ENCODE peak calls at places on chromosomes 1 and 21, in four cellular contexts. A is CD4-positive, alpha-beta T cell; B is left ventricle myocardium inferior; U is lower lobe of right lung. N is an unnamed sample.

GRCh38 chr1:117967472-117967871 is 37.9 kb downstream of the WDR3 start:
- DNase-seq in A (no peak), U (no peak), B (no peak), N (peak)

GRCh38 chr21:36310016-36310415 is 10.0 kb upstream of the MORC3 start:
- DNase-seq in U (no peak), A (no peak), B (no peak), N (no peak)

GRCh38 chr1:77779529-77780281 is at the start of gene MIGA1:
- DNase-seq in U (peak), A (peak), B (peak), N (peak)

GRCh38 chr1:6757719-6758435 is 27.4 kb upstream of the CAMTA1 start:
- DNase-seq in U (no peak), B (no peak), A (no peak), N (peak)

GRCh38 chr1:39754906-39755504 is 16.1 kb downstream of the OXCT2 start:
- DNase-seq in B (no peak), A (no peak), U (no peak), N (no peak)

GRCh38 chr1:105485207-105485606 is 1571.3 kb upstream of the PRMT6 start:
- DNase-seq in B (no peak), A (no peak), U (no peak), N (peak)

GRCh38 chr1:185674201-185674600 is 60.0 kb upstream of the HMCN1 start:
- DNase-seq in A (no peak), U (no peak), B (no peak), N (no peak)

GRCh38 chr1:172971241-172971640 is 79.5 kb downstream of the TNFSF18 start:
- DNase-seq in U (no peak), A (no peak), B (no peak), N (no peak)

GRCh38 chr1:217140041-217140901 is 417.0 kb upstream of the ESRRG start:
- DNase-seq in U (no peak), A (no peak), B (no peak), N (no peak)

GRCh38 chr1:246582301-246583055 is 16.2 kb downstream of the CNST start:
- DNase-seq in B (no peak), U (peak), A (no peak), N (no peak)

GRCh38 chr1:216212826-216213225 is 210.4 kb downstream of the USH2A start:
- DNase-seq in A (no peak), B (no peak), U (no peak), N (no peak)

GRCh38 chr1:6248161-6248776 is 4.3 kb downstream of the HES3 start:
- DNase-seq in U (no peak), A (no peak), B (no peak), N (no peak)

GRCh38 chr1:16972210-16972916 is 8.1 kb downstream of the MFAP2 start:
- DNase-seq in A (no peak), U (no peak), B (no peak), N (no peak)

GRCh38 chr1:183195146-183195571 is 9.1 kb downstream of the LAMC2 start:
- DNase-seq in U (no peak), B (no peak), A (no peak), N (no peak)

GRCh38 chr1:201461193-201461657 is 7.8 kb downstream of the PHLDA3 start:
- DNase-seq in B (no peak), U (no peak), A (no peak), N (peak)

GRCh38 chr1:178262101-178262500 is 168.2 kb downstream of the RASAL2 start:
- DNase-seq in B (no peak), A (no peak), U (no peak), N (peak)

GRCh38 chr1:7596126-7596755 is 174.9 kb upstream of the VAMP3 start:
- DNase-seq in B (no peak), U (peak), A (no peak), N (no peak)

GRCh38 chr1:30427545-30427944 is 295.8 kb downstream of the MATN1 start:
- DNase-seq in A (no peak), B (no peak), U (no peak), N (no peak)

GRCh38 chr21:38766987-38767722 is 38.6 kb upstream of the ETS2 start:
- DNase-seq in U (peak), B (no peak), A (peak), N (no peak)

GRCh38 chr1:237861944-237862343 is 28.8 kb downstream of the ZP4 start:
- DNase-seq in B (no peak), U (no peak), A (no peak), N (no peak)

GRCh38 chr1:36122062-36122461 is 3.0 kb downstream of the COL8A2 start:
- DNase-seq in U (no peak), A (no peak), B (no peak), N (no peak)

GRCh38 chr1:156379420-156380165 is 10.6 kb downstream of the RHBG start:
- DNase-seq in A (no peak), U (no peak), B (no peak), N (peak)

GRCh38 chr1:236552901-236553300 is 29.1 kb downstream of the LGALS8 start:
- DNase-seq in B (no peak), A (no peak), U (no peak), N (no peak)

GRCh38 chr1:18282851-18283600 is 175.4 kb downstream of the IGSF21 start:
- DNase-seq in A (no peak), U (no peak), B (no peak), N (no peak)

GRCh38 chr1:52041551-52042185 is 8.1 kb upstream of the KTI12 start:
- DNase-seq in A (no peak), B (no peak), U (no peak), N (no peak)

GRCh38 chr1:30338765-30339164 is 384.6 kb downstream of the MATN1 start:
- DNase-seq in U (no peak), B (no peak), A (no peak), N (no peak)

GRCh38 chr1:86441581-86441980 is 17.6 kb downstream of the CLCA2 start:
- DNase-seq in U (no peak), A (peak), B (no peak), N (no peak)

GRCh38 chr1:17008208-17008855 is 3.4 kb downstream of the ATP13A2 start:
- DNase-seq in U (no peak), A (no peak), B (no peak), N (no peak)

GRCh38 chr1:209103135-209103534 is 480.4 kb upstream of the CAMK1G start:
- DNase-seq in U (no peak), B (no peak), A (no peak), N (no peak)

GRCh38 chr1:93667642-93668041 is 14.0 kb downstream of the BCAR3 start:
- DNase-seq in B (no peak), A (no peak), U (no peak), N (no peak)

GRCh38 chr1:218380125-218380977 is 35.2 kb downstream of the TGFB2 start:
- DNase-seq in A (no peak), B (no peak), U (peak), N (peak)

GRCh38 chr1:183223467-183223866 is 37.4 kb downstream of the LAMC2 start:
- DNase-seq in U (no peak), B (no peak), A (no peak), N (no peak)

GRCh38 chr1:111214884-111215283 is 12.6 kb upstream of the CHI3L2 start:
- DNase-seq in A (no peak), B (no peak), U (no peak), N (no peak)

GRCh38 chr1:160781914-160782689 is 13.9 kb upstream of the LY9 start:
- DNase-seq in U (no peak), A (no peak), B (no peak), N (no peak)

GRCh38 chr1:54385727-54386022 is 20.5 kb downstream of the SSBP3 start:
- DNase-seq in A (no peak), U (no peak), B (no peak), N (no peak)
- TF ChIP-seq CTCF in A (no peak), U (no peak), B (no peak), N (no peak)

DNA sequence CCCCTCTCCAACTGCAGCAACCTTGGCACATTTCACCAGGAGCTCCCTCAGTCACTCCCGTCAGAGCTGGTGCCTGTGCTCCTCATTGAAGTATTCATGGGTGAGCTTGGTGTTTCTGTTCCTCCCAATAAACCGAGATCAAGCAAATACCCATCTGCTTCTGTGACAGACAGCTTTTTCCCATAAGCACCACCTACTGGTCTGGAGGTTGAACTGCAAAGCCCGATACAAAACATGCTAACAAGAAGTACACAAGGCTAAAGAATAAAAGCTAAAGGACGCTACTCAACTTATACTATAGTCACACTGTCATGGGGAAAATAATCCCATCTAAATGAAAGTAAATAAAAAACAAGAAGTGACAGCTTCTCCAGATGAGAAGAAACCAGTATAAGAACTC is 111.9 kb upstream of the C21orf91 start:
- DNase-seq in U (no peak), A (no peak), B (no peak), N (no peak)
- TF ChIP-seq CTCF in U (no peak), A (no peak), B (no peak), N (peak)

GRCh38 chr1:24336099-24336498 is 16.9 kb downstream of the GRHL3 start:
- DNase-seq in A (no peak), U (no peak), B (no peak), N (no peak)
- TF ChIP-seq CTCF in A (no peak), U (no peak), B (no peak), N (no peak)

GRCh38 chr1:91830242-91831131 is 55.5 kb downstream of the TGFBR3 start:
- DNase-seq in A (no peak), B (peak), U (peak), N (peak)
- TF ChIP-seq CTCF in A (no peak), B (peak), U (peak), N (peak)

DNA sequence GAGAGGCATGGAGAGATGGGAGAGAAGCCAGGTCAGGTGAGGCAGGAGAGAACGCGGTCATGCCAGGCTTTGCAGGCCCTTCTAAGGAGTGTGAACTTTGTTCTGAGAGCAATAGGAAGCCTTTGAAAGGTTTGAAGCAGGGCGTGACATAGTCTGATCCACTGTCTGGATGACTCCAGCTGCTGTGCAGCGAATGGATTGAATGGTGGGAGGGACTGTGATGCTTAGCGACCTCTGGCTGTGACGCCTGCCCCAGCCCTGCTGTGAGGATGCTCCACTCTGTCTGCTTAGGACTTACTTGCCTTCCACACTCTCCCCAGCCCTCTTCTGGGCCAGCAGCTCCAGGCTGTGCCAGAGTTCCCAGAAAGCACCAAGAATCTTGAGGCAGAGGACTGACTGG is 41.8 kb upstream of the POU3F1 start:
- DNase-seq in B (no peak), U (no peak), A (no peak), N (no peak)
- TF ChIP-seq CTCF in B (no peak), U (no peak), A (no peak), N (no peak)